ENCODE peak calls at places on chromosomes 4 and X, in four cellular contexts. One of them, this sample, is unnamed.

GRCh38 chr4:145521282-145521681 is 39.6 kb downstream of the SMAD1 start:
- DNase-seq in heart left ventricle: no peak
- DNase-seq in IMR-90: no peak
- DNase-seq in skeletal muscle cell: no peak
- DNase-seq in this sample: no peak

GRCh38 chr4:177692907-177693306 is 250.7 kb upstream of the AGA start:
- DNase-seq in heart left ventricle: no peak
- DNase-seq in IMR-90: no peak
- DNase-seq in skeletal muscle cell: no peak
- DNase-seq in this sample: no peak

GRCh38 chrX:22686138-22686541 is 313.6 kb upstream of the DDX53 start:
- DNase-seq in heart left ventricle: peak
- DNase-seq in IMR-90: peak
- DNase-seq in skeletal muscle cell: peak
- DNase-seq in this sample: peak

GRCh38 chr4:133190098-133190497 is 41.0 kb downstream of the PCDH10 start:
- DNase-seq in heart left ventricle: no peak
- DNase-seq in IMR-90: peak
- DNase-seq in skeletal muscle cell: no peak
- DNase-seq in this sample: no peak

GRCh38 chr4:105471566-105472176 is 2.2 kb downstream of the PPA2 start:
- DNase-seq in heart left ventricle: peak
- DNase-seq in IMR-90: peak
- DNase-seq in skeletal muscle cell: no peak
- DNase-seq in this sample: no peak

GRCh38 chr4:141002323-141002805 is 130.9 kb downstream of the RNF150 start:
- DNase-seq in heart left ventricle: no peak
- DNase-seq in IMR-90: peak
- DNase-seq in skeletal muscle cell: peak
- DNase-seq in this sample: peak

GRCh38 chrX:111288841-111289240 is 18.6 kb upstream of the CAPN6 start:
- DNase-seq in heart left ventricle: no peak
- DNase-seq in IMR-90: no peak
- DNase-seq in skeletal muscle cell: no peak
- DNase-seq in this sample: no peak

GRCh38 chrX:143837444-143837843 is 46.4 kb upstream of the UBE2NL start:
- DNase-seq in heart left ventricle: no peak
- DNase-seq in IMR-90: no peak
- DNase-seq in skeletal muscle cell: no peak
- DNase-seq in this sample: no peak

GRCh38 chr4:26786916-26787315 is 73.7 kb upstream of the STIM2 start:
- DNase-seq in heart left ventricle: no peak
- DNase-seq in IMR-90: no peak
- DNase-seq in skeletal muscle cell: no peak
- DNase-seq in this sample: no peak

GRCh38 chrX:115940888-115941332 is 229.6 kb upstream of the AGTR2 start:
- DNase-seq in heart left ventricle: no peak
- DNase-seq in IMR-90: peak
- DNase-seq in skeletal muscle cell: no peak
- DNase-seq in this sample: no peak